ENCODE peak calls at places on chromosomes 1 and 21, in six cellular contexts. T is tibial nerve, S is stomach, E is adrenal gland, F is IMR-90, Q is A549. L is an unnamed sample.

GRCh38 chr1:167501513-167502191 is 16.7 kb downstream of the CD247 start:
- DNase-seq in T (no peak), S (no peak), E (no peak), F (no peak), Q (no peak), L (no peak)

GRCh38 chr1:108829498-108829916 is 27.4 kb downstream of the AKNAD1 start:
- DNase-seq in T (no peak), S (no peak), E (no peak), F (peak; percentile 76), Q (no peak), L (no peak)

GRCh38 chr21:34910396-34910795 is 138.7 kb downstream of the RUNX1 start:
- DNase-seq in T (no peak), S (no peak), E (no peak), F (no peak), Q (no peak), L (no peak)

GRCh38 chr1:165439287-165439686 is 5.6 kb downstream of the RXRG start:
- DNase-seq in T (no peak), S (no peak), E (no peak), F (no peak), Q (no peak), L (no peak)

GRCh38 chr1:164466429-164466828 is 92.6 kb upstream of the PBX1 start:
- DNase-seq in T (no peak), S (no peak), E (no peak), F (no peak), Q (peak; percentile 20), L (no peak)

GRCh38 chr1:114545796-114546195 is 34.8 kb upstream of the TRIM33 start:
- DNase-seq in T (no peak), S (no peak), E (no peak), F (no peak), Q (no peak), L (no peak)

GRCh38 chr1:9689971-9690381 is 38.4 kb downstream of the PIK3CD start:
- DNase-seq in T (peak; percentile 24), S (peak; percentile 30), E (peak; percentile 58), F (no peak), Q (no peak), L (no peak)

GRCh38 chr1:207848234-207848633 is 62.7 kb downstream of the CD34 start:
- DNase-seq in T (no peak), S (peak; percentile 73), E (peak; percentile 92), F (peak; percentile 59), Q (peak; percentile 90), L (no peak)

GRCh38 chr1:18884419-18884717 is 18.0 kb downstream of the ALDH4A1 start:
- DNase-seq in T (no peak), S (no peak), E (no peak), F (no peak), Q (no peak), L (no peak)

GRCh38 chr1:43441894-43442632 is 11.7 kb downstream of the HYI start:
- DNase-seq in T (no peak), S (peak; percentile 23), E (peak; percentile 49), F (no peak), Q (no peak), L (peak; percentile 48)

GRCh38 chr1:39805385-39805784 is 16.7 kb upstream of the BMP8B start:
- DNase-seq in T (no peak), S (no peak), E (no peak), F (no peak), Q (no peak), L (no peak)

GRCh38 chr1:243390315-243390875 is 134.6 kb downstream of the SDCCAG8 start:
- DNase-seq in T (no peak), S (no peak), E (no peak), F (no peak), Q (no peak), L (no peak)

GRCh38 chr1:35556494-35557117 is 597 bp downstream of the KIAA0319L start:
- DNase-seq in T (no peak), S (no peak), E (no peak), F (no peak), Q (no peak), L (no peak)

GRCh38 chr1:205350626-205351235 is 6.0 kb downstream of the KLHDC8A start:
- DNase-seq in T (no peak), S (no peak), E (no peak), F (no peak), Q (no peak), L (no peak)

GRCh38 chr1:4702927-4703326 is 48.5 kb downstream of the AJAP1 start:
- DNase-seq in T (no peak), S (no peak), E (no peak), F (no peak), Q (no peak), L (no peak)

GRCh38 chr1:189616893-189617292 is 860.8 kb downstream of the BRINP3 start:
- DNase-seq in T (no peak), S (no peak), E (no peak), F (peak; percentile 37), Q (peak; percentile 79), L (no peak)

GRCh38 chr1:221912230-221912629 is 170.3 kb upstream of the DUSP10 start:
- DNase-seq in T (no peak), S (no peak), E (no peak), F (peak; percentile 44), Q (no peak), L (no peak)

GRCh38 chr1:248849637-248850036 is 9.2 kb downstream of the ZNF692 start:
- DNase-seq in T (no peak), S (no peak), E (no peak), F (no peak), Q (no peak), L (no peak)

GRCh38 chr21:39822042-39822441 is 45.2 kb upstream of the PCP4 start:
- DNase-seq in T (no peak), S (no peak), E (no peak), F (no peak), Q (no peak), L (no peak)

GRCh38 chr1:154485106-154485505 is 16.9 kb upstream of the TDRD10 start:
- DNase-seq in T (no peak), S (peak; percentile 9), E (peak; percentile 81), F (no peak), Q (no peak), L (no peak)

GRCh38 chr1:22776051-22776611 is 65.5 kb downstream of the EPHB2 start:
- DNase-seq in T (no peak), S (no peak), E (no peak), F (no peak), Q (no peak), L (no peak)

GRCh38 chr1:18324246-18324645 is 156.5 kb upstream of the KLHDC7A start:
- DNase-seq in T (no peak), S (no peak), E (no peak), F (no peak), Q (no peak), L (no peak)

GRCh38 chr1:150622219-150622975 is 7.0 kb downstream of the ENSA start:
- DNase-seq in T (peak; percentile 20), S (no peak), E (no peak), F (no peak), Q (no peak), L (peak; percentile 85)

GRCh38 chr1:105362438-105362837 is 1612.7 kb downstream of the AMY1C start:
- DNase-seq in T (no peak), S (no peak), E (no peak), F (no peak), Q (no peak), L (no peak)

GRCh38 chr1:204094262-204095247 is 21.6 kb downstream of the SOX13 start:
- DNase-seq in T (no peak), S (no peak), E (peak; percentile 73), F (no peak), Q (no peak), L (no peak)

GRCh38 chr1:154582885-154583284 is 15.3 kb downstream of the CHRNB2 start:
- DNase-seq in T (no peak), S (no peak), E (no peak), F (no peak), Q (no peak), L (no peak)

GRCh38 chr1:175834597-175834996 is 91.2 kb upstream of the TNR start:
- DNase-seq in T (no peak), S (no peak), E (no peak), F (no peak), Q (no peak), L (no peak)

GRCh38 chr1:171173069-171173468 is 12.0 kb upstream of the FMO2 start:
- DNase-seq in T (no peak), S (no peak), E (no peak), F (no peak), Q (no peak), L (no peak)
- TF ChIP-seq POLR2A in T (no peak), S (no peak), E (no peak), F (no peak), Q (no peak), L (no peak)

GRCh38 chr1:228417471-228418203 is 976 bp upstream of the TRIM17 start:
- DNase-seq in T (no peak), S (no peak), E (no peak), F (no peak), Q (no peak), L (peak; percentile 47)

GRCh38 chr1:228415853-228416216 is 826 bp downstream of the TRIM17 start:
- DNase-seq in T (no peak), S (no peak), E (no peak), F (no peak), Q (no peak), L (no peak)

GRCh38 chr1:228415221-228415620 is 1.4 kb downstream of the TRIM17 start:
- DNase-seq in T (no peak), S (no peak), E (no peak), F (no peak), Q (no peak), L (peak; percentile 55)

GRCh38 chr1:228416217-228416971 is at the start of gene TRIM17:
- DNase-seq in T (no peak), S (no peak), E (no peak), F (no peak), Q (no peak), L (peak; percentile 67)

GRCh38 chr1:228417061-228417460 is 400 bp upstream of the TRIM17 start:
- DNase-seq in T (no peak), S (no peak), E (no peak), F (no peak), Q (no peak), L (no peak)
- H3K4me3 ChIP-seq in T (peak overlapping the region; percentile 40), S (no peak overlapping the region), E (no peak overlapping the region), F (no peak overlapping the region), Q (no peak overlapping the region), L (peak overlapping the region; percentile 56)

DNA sequence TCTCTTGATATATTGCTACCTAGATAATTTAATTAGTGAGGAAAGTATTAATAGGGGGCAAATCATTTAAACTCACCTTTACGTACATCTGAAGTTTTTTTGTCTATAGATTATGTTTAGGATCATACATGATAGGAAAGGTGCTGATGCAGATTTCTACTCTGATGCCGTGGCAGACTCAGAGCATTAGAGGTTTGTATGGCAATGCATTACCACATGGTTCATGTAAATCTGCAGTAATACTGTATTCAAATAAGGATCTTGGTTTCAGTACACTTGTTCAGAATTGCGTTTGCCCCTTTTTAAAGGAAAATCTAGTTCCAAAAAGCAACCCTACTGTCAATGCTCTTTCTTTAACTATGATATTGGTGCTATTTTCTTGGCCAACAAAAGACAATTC is 288.3 kb downstream of the PTPRC start:
- DNase-seq in T (no peak), S (no peak), E (no peak), F (no peak), Q (no peak), L (no peak)
- H3K4me1 ChIP-seq in T (no peaks in the 10 kb centered on the region), S (no peaks in the 10 kb centered on the region), E (peaks cover 24% of the 10 kb centered on the region), F (peaks cover 8% of the 10 kb centered on the region), Q (no peaks in the 10 kb centered on the region), L (no peaks in the 10 kb centered on the region)

DNA sequence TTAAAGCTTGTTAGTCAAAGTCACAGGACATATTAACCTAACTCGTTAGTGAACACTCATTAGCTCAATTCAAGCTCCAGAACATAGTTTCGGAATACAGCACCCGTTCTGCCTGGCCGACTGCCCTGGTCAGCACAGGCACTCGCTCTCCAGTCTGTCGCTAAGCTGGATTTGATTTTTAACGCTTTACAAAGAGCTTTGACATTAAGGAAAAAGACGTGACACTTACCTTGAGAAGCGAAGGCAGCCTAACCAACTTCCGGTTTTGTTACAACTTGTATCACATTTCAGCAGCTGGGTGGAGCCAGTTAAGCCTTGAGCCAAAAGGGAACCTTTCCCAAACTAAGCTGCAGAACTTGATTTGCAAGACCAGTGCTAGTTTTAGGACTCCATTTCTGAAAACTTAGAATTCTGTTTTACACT is at the start of gene FRRS1:
- DNase-seq in T (peak; percentile 26), S (peak; percentile 74), E (peak; percentile 84), F (peak; percentile 64), Q (peak; percentile 68), L (no peak)
- TF ChIP-seq POLR2A in T (no peak), S (peak; percentile 26), E (peak; percentile 29), F (no peak), Q (no peak), L (no peak)